ENCODE peak calls at places on chromosomes 11 and 22, in six cellular contexts. B is H1, O is IMR-90, J is trophoblast cell, M is mesendoderm, I is mesenchymal stem cell. D is an unnamed sample.

GRCh38 chr11:66046901-66047300 is 2.1 kb downstream of the GAL3ST3 start:
- DNase-seq in B (no peak), O (no peak), J (no peak), M (no peak), I (no peak), D (no peak)

GRCh38 chr11:70341881-70342429 is 56.4 kb upstream of the CTTN start:
- DNase-seq in B (no peak), O (no peak), J (no peak), M (peak; percentile 13), I (no peak), D (no peak)

GRCh38 chr11:110110854-110111253 is 17.7 kb downstream of the ZC3H12C start:
- DNase-seq in B (no peak), O (no peak), J (no peak), M (no peak), I (no peak), D (no peak)

GRCh38 chr11:123063396-123064267 is 1.7 kb upstream of the HSPA8 start:
- DNase-seq in B (no peak), O (peak; percentile 59), J (no peak), M (peak; percentile 51), I (peak; percentile 78), D (no peak)

GRCh38 chr22:42296381-42296853 is 26.0 kb upstream of the TCF20 start:
- DNase-seq in B (no peak), O (no peak), J (no peak), M (no peak), I (no peak), D (no peak)

GRCh38 chr11:117232911-117233409 is 489 bp downstream of the RNF214 start:
- DNase-seq in B (no peak), O (no peak), J (no peak), M (no peak), I (no peak), D (no peak)

GRCh38 chr11:46252373-46252914 is 25.0 kb upstream of the CREB3L1 start:
- DNase-seq in B (no peak), O (no peak), J (no peak), M (no peak), I (peak; percentile 42), D (no peak)

GRCh38 chr22:17606472-17606871 is 22.1 kb downstream of the ATP6V1E1 start:
- DNase-seq in B (no peak), O (peak; percentile 65), J (no peak), M (no peak), I (no peak), D (no peak)

GRCh38 chr11:30342736-30343166 is 19.8 kb downstream of the ARL14EP start:
- DNase-seq in B (no peak), O (no peak), J (no peak), M (no peak), I (no peak), D (no peak)

GRCh38 chr22:38824587-38824986 is 19.2 kb downstream of the NPTXR start:
- DNase-seq in B (peak; percentile 61), O (peak; percentile 75), J (peak; percentile 69), M (peak; percentile 94), I (peak; percentile 85), D (peak; percentile 87)

GRCh38 chr11:58576792-58577440 is 1.3 kb upstream of the LPXN start:
- DNase-seq in B (no peak), O (peak; percentile 66), J (no peak), M (peak; percentile 14), I (peak; percentile 79), D (no peak)

DNA sequence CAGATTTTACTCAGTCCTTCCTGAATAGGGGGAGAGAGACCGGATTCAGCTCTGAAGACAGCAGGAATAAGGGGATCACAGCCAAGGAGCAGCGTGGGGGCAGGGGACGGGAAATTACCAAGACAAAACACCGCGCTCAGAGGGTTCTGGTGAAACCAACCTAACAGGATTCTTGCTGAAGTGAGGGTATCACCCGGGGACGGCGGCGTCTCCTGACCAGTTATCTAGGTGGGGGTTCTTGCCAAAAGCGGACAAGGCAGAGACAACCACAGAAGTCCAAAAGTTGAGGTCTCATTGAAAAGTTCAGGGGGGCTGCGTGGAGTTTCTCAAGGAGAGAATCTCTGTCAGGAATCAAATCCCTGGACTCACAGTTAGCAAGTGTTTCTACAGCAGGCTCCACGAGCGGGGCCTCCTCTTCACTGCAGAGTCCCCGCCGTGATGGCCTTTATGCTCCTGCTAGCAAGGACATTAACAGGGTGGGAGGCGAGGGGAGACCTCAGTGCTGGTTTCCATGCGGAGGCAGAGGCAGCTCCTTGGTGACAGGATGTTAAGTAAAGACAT is 291.0 kb downstream of the BRD1 start:
- DNase-seq in B (peak; percentile 78), O (no peak), J (no peak), M (peak; percentile 87), I (no peak), D (no peak)
- H2BK120ac ChIP-seq in B (peak overlapping the region; percentile 1), O (no peak overlapping the region), J (peak overlapping the region; percentile 73), M (no peak overlapping the region), I (no peak overlapping the region), D (no peak overlapping the region)

GRCh38 chr11:20865161-20865560 is 195.8 kb downstream of the NELL1 start:
- DNase-seq in B (no peak), O (no peak), J (no peak), M (no peak), I (no peak), D (no peak)
- H3K4me3 ChIP-seq in B (no peak overlapping the region), O (no peak overlapping the region), J (no peak overlapping the region), M (no peak overlapping the region), I (no peak overlapping the region), D (no peak overlapping the region)

DNA sequence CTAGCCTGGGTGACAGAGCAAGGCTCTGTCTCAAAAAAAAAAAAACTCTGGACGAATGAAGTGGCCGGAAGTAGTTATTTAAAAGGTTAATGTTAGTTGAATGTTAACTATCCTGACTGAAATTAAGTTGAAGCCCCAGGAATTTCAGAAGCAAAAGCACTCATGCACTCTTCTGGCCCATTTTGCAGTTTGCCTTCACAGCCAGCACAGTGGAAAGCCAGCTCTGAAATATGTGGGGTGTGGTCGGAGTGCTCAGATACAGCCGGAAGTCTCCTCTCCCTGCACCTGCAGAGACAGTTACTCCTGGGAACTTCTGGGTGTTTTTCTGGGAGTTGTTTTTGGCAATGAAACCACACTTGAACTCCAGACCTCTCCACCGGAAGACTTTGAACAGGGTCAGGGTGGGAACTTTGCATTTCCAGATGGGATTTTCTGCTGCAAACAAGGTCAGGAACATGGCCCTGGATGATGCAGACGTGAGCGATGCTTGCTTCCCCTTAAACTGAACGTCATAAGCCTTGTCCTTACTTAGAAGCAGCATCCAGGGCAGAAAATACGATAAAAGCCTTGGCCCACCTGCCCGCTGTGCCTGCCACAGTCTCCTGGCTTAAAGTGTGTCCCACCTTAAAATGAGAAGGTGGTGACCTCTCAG is 21.5 kb upstream of the CABP2 start:
- DNase-seq in B (no peak), O (no peak), J (no peak), M (no peak), I (no peak), D (no peak)
- H2BK120ac ChIP-seq in B (no peak overlapping the region), O (no peak overlapping the region), J (no peak overlapping the region), M (no peak overlapping the region), I (no peak overlapping the region), D (no peak overlapping the region)

DNA sequence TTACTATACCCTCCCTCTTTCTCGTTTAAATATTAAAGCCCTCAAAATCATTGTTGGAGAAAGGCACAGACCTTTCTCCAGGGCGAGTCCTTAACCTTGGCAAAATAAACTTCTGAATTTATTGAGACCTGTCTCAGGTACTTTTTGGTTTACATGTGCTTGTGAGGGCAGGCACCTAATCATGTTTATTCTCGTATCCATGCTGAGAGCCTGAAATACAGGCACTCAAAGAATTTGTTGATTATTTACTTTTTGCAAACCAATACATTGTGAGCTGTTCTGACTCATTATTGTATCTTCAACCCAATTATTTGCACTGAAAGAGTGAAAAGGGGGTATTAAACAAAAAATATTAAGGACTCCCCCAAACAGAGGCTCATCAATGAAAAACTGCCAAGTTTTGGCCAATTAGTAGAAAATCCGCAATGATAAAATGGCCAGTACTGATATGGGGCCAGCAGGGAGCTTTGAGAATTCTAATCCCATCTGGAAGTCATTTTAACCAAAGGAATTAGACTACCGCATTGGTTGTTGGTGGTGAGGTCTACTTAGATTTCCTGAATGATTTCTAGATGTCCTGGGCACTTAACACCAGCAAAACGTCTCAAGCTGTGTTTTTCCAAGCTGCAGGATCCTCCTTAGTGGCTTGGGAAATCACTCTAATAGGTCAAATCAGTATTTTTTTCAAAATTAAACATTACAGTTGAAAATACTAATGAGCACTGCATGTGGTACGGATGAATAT is 157.3 kb downstream of the SWAP70 start:
- DNase-seq in B (no peak), O (no peak), J (no peak), M (peak; percentile 79), I (no peak), D (no peak)
- H3K4me3 ChIP-seq in B (no peak overlapping the region), O (no peak overlapping the region), J (no peak overlapping the region), M (no peak overlapping the region), I (no peak overlapping the region), D (no peak overlapping the region)

DNA sequence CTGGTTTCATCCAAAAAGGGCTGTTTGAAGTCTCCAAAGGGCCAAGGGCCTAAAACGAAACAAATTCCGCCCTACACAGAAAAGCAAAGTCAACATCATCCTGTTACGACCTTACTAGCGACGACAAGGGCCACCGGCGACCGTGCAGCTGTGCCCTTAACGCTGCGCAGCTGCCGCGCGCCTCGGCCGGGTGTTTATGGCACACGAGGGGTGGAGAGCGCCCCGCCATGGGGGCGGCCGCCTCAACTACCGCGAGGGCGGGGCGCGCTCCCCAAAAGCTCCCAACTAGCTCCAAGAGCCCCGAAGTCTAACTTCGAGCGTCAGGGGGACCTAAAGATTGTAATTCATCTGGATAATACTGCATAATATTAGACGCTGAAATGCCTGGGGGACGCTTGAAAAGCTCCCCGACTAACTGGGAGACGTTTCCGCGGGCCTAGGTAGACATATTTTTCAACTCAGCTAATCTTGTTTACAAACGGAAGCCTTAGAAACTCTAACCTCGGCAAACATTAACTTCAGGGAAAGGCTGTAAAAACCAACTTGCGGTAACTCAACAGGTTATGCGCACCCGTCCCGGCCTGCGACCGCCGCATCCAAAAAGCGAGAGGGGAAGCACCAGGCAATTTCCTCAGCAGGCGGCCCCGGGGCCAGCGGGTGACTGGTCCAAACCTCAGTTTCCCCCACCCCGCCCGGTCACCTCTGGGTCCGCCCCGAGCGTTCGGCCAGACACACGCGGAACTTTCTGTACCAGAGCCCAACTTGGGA is 688 bp downstream of the TMEM123 start:
- DNase-seq in B (no peak), O (peak; percentile 28), J (no peak), M (peak; percentile 74), I (peak; percentile 74), D (peak; percentile 40)
- H2BK120ac ChIP-seq in B (no peak overlapping the region), O (peak overlapping the region; percentile 67), J (peak overlapping the region; percentile 81), M (no peak overlapping the region), I (no peak overlapping the region), D (no peak overlapping the region)

DNA sequence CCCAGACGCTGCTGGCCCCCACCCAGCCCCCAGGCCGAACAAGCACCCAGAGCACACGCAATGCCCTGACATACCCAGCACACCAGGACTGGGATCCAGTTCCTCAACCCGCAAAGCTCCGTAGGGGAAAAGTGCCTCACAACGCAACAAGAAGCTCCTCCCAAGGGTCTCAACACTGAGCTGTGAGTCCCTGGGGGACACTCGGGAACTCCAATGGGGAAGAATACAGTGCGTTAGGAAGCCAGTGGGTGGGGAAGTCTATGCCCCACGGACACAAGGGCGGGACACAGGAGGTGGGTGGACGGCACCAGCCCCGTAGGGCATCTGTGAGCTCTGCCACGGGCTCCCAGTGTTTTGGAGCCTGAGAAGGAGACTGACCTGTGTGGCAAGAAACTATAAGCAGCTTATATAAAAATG is 1.6 kb downstream of the DEAF1 start:
- DNase-seq in B (no peak), O (no peak), J (peak; percentile 33), M (no peak), I (peak; percentile 36), D (no peak)
- H3K4me3 ChIP-seq in B (peak overlapping the region; percentile 92), O (peak overlapping the region; percentile 4), J (no peak overlapping the region), M (no peak overlapping the region), I (no peak overlapping the region), D (no peak overlapping the region)

GRCh38 chr22:35257321-35258143 is at the start of gene HMGXB4:
- DNase-seq in B (peak; percentile 51), O (peak; percentile 86), J (peak; percentile 84), M (peak; percentile 94), I (peak; percentile 92), D (peak; percentile 82)
- H2BK120ac ChIP-seq in B (no peak within 1 kb of the TSS), O (no peak within 1 kb of the TSS), J (peak within 1 kb of the TSS; percentile 97), M (peak within 1 kb of the TSS; percentile 99), I (peak within 1 kb of the TSS; percentile 88), D (no peak within 1 kb of the TSS)

GRCh38 chr22:47337161-47337621 is 574.7 kb downstream of the TBC1D22A start:
- DNase-seq in B (no peak), O (peak; percentile 87), J (no peak), M (no peak), I (no peak), D (no peak)
- H3K4me3 ChIP-seq in B (no peak overlapping the region), O (peak overlapping the region; percentile 32), J (no peak overlapping the region), M (no peak overlapping the region), I (no peak overlapping the region), D (no peak overlapping the region)

D was measured in neuronal stem cell.